ENCODE peak calls at places on chromosome 22, in nine cellular contexts. M, K, B, P, H, A, E, T and N are unnamed samples.

GRCh38 chr22:22883090-22883727 is 4.4 kb upstream of the IGLL5 start:
- DNase-seq in M (no peak), K (no peak), B (no peak), P (no peak), H (no peak), A (peak; percentile 1), E (no peak), T (no peak), N (no peak)

GRCh38 chr22:47569389-47570299 is 807.2 kb downstream of the TBC1D22A start:
- DNase-seq in M (no peak), K (no peak), B (no peak), P (no peak), H (no peak), A (no peak), E (no peak), T (no peak), N (no peak)

GRCh38 chr22:47189056-47189916 is 426.8 kb downstream of the TBC1D22A start:
- DNase-seq in M (no peak), K (peak; percentile 24), B (no peak), P (no peak), H (no peak), A (no peak), E (no peak), T (no peak), N (no peak)

GRCh38 chr22:17717708-17718107 is 56.6 kb downstream of the BID start:
- DNase-seq in M (peak; percentile 42), K (no peak), B (no peak), P (peak; percentile 86), H (peak; percentile 45), A (no peak), E (no peak), T (no peak), N (no peak)

GRCh38 chr22:40178417-40179409 is 988 bp downstream of the TNRC6B start:
- DNase-seq in M (peak; percentile 51), K (no peak), B (peak; percentile 10), P (no peak), H (peak; percentile 53), A (peak; percentile 41), E (peak; percentile 52), T (no peak), N (peak; percentile 67)

GRCh38 chr22:24170632-24171031 is 10.7 kb upstream of the SUSD2 start:
- DNase-seq in M (no peak), K (no peak), B (no peak), P (no peak), H (no peak), A (no peak), E (no peak), T (no peak), N (no peak)

GRCh38 chr22:23383491-23384450 is 196.3 kb downstream of the IGLL1 start:
- DNase-seq in M (no peak), K (no peak), B (no peak), P (no peak), H (peak; percentile 14), A (no peak), E (peak; percentile 83), T (no peak), N (peak; percentile 59)

GRCh38 chr22:47287516-47287915 is 525.1 kb downstream of the TBC1D22A start:
- DNase-seq in M (no peak), K (no peak), B (no peak), P (no peak), H (no peak), A (no peak), E (no peak), T (no peak), N (no peak)

GRCh38 chr22:25039754-25040153 is 87.2 kb downstream of the KIAA1671 start:
- DNase-seq in M (no peak), K (no peak), B (no peak), P (no peak), H (no peak), A (no peak), E (peak; percentile 39), T (no peak), N (no peak)

GRCh38 chr22:27866136-27867091 is 52.6 kb downstream of the PITPNB start:
- DNase-seq in M (peak; percentile 70), K (no peak), B (no peak), P (no peak), H (peak; percentile 91), A (no peak), E (no peak), T (no peak), N (no peak)